ENCODE peak calls at places on chromosome 19, in six cellular contexts. W is HAP-1; P is HuH-7; Z is aorta; J is activated CD4-positive, alpha-beta T cell treated with anti-CD3 and anti-CD28 coated beads, Interleukin-2, amount 50 U/mL, for 4 hours; B is fibroblast of lung. V is an unnamed sample.

GRCh38 chr19:13796301-13797057 is 1.2 kb downstream of the ZSWIM4 start:
- DNase-seq in W (no peak), P (no peak), Z (peak; percentile 91), J (no peak), B (peak; percentile 90), V (peak; percentile 98)

GRCh38 chr19:12331211-12331941 is 2.1 kb downstream of the ZNF563 start:
- DNase-seq in W (no peak), P (peak; percentile 60), Z (no peak), J (peak; percentile 82), B (no peak), V (no peak)

GRCh38 chr19:28234637-28235036 is 978.3 kb downstream of the UQCRFS1 start:
- DNase-seq in W (no peak), P (no peak), Z (no peak), J (no peak), B (no peak), V (no peak)

GRCh38 chr19:40603719-40604646 is 2.8 kb downstream of the LTBP4 start:
- DNase-seq in W (peak; percentile 100), P (peak; percentile 99), Z (peak; percentile 99), J (peak; percentile 97), B (peak; percentile 98), V (peak; percentile 92)

GRCh38 chr19:43207991-43208390 is 2.6 kb upstream of the PSG4 start:
- DNase-seq in W (no peak), P (no peak), Z (no peak), J (no peak), B (no peak), V (no peak)

GRCh38 chr19:29685326-29685725 is 20.1 kb downstream of the PLEKHF1 start:
- DNase-seq in W (no peak), P (no peak), Z (peak; percentile 67), J (no peak), B (peak; percentile 29), V (no peak)

GRCh38 chr19:32196690-32197420 is 148.6 kb upstream of the ZNF507 start:
- DNase-seq in W (no peak), P (no peak), Z (peak; percentile 32), J (no peak), B (no peak), V (no peak)

GRCh38 chr19:7874857-7875393 is 735 bp upstream of the PRR36 start:
- DNase-seq in W (no peak), P (no peak), Z (no peak), J (no peak), B (no peak), V (no peak)

GRCh38 chr19:16336571-16336970 is 11.9 kb downstream of the KLF2 start:
- DNase-seq in W (no peak), P (no peak), Z (no peak), J (no peak), B (peak; percentile 56), V (peak; percentile 65)

GRCh38 chr19:39166571-39167391 is 30.0 kb upstream of the NCCRP1 start:
- DNase-seq in W (peak; percentile 47), P (no peak), Z (peak; percentile 86), J (no peak), B (peak; percentile 21), V (no peak)

V was measured in IMR-90.